ENCODE peak calls at places on chromosomes 4 and X, in four cellular contexts. Y is AG04450, Z is Panc1, C is IMR-90. G is an unnamed sample.

GRCh38 chrX:9148626-9149385 is 114.9 kb upstream of the FAM9B start:
- DNase-seq in C (peak), Y (no peak), Z (no peak), G (peak)

GRCh38 chrX:110341189-110342035 is 17.2 kb upstream of the RTL9 start:
- DNase-seq in Z (no peak), C (peak), Y (peak), G (peak)

GRCh38 chrX:134388161-134389109 is 71.5 kb upstream of the HPRT1 start:
- DNase-seq in C (no peak), Z (no peak), Y (no peak), G (no peak)

GRCh38 chr4:82629238-82630000 is 67.6 kb upstream of the TMEM150C start:
- DNase-seq in C (peak), Y (no peak), Z (no peak), G (peak)

GRCh38 chrX:40039887-40040286 is 57.9 kb downstream of the BCOR start:
- DNase-seq in Y (no peak), Z (no peak), C (no peak), G (no peak)

GRCh38 chrX:16239211-16239610 is 71.9 kb downstream of the MAGEB17 start:
- DNase-seq in C (peak), Z (no peak), Y (peak), G (peak)

GRCh38 chr4:122997463-122998101 is 75.2 kb upstream of the NUDT6 start:
- DNase-seq in Y (no peak), Z (no peak), C (no peak), G (no peak)

GRCh38 chr4:156606444-156607197 is 365.0 kb downstream of the PDGFC start:
- DNase-seq in Z (no peak), Y (no peak), C (peak), G (no peak)

GRCh38 chrX:11304829-11305228 is 11.6 kb downstream of the AMELX start:
- DNase-seq in Z (no peak), C (no peak), Y (no peak), G (no peak)

GRCh38 chrX:155966876-155967275 is 30.6 kb upstream of the IL9R start:
- DNase-seq in Y (no peak), C (no peak), Z (no peak), G (peak)
- TF ChIP-seq CTCF in Y (peak), C (peak), Z (peak), G (peak)

DNA sequence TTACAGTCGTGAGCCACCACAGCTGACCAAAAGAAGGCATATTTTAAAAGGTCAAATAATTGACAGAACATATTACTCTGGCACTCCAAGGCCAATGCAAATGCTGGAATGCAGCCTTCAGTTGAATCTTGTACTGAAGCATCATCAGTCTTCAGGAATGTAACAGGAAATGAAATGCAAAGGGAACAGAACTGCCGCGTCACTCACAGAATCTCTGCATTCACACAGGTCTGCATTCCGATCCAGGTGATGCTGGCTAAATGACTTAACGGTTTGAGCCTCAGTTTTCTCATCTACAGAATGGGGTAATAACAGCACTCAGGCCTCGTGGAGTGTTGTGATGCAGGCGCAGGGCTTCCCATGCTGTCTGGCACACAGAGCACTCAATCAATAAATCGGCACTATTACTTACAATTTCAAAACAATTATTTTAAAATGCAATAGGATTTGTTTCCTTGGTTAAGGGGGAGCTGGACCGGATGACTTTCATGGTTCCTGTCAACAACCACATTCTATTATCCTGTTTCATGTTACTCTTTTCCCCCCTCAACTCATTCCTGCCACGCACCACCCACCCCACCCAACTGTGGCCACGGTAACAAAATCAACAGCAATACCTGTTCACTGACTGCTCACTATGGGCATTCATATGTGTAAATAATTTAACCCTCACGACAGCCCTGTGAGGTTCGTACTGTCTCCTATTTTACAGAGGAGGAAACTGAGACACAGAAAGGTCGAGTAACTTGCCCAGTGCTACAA is 32.5 kb downstream of the IGFBP7 start:
- DNase-seq in Z (no peak), C (peak), Y (no peak), G (peak)
- H3K27ac ChIP-seq in Z (no peak), C (no peak), Y (peak), G (peak)

GRCh38 chr4:172869621-172870268 is 298.9 kb upstream of the GALNT7 start:
- DNase-seq in Z (no peak), C (no peak), Y (no peak), G (no peak)

GRCh38 chr4:172866421-172866820 is 302.2 kb upstream of the GALNT7 start:
- DNase-seq in C (no peak), Y (no peak), Z (no peak), G (no peak)

GRCh38 chr4:172868271-172868670 is 300.3 kb upstream of the GALNT7 start:
- DNase-seq in C (no peak), Y (no peak), Z (no peak), G (no peak)

GRCh38 chr4:172865531-172866127 is 303.0 kb upstream of the GALNT7 start:
- DNase-seq in Y (no peak), Z (no peak), C (no peak), G (no peak)

GRCh38 chr4:172871381-172871780 is 297.2 kb upstream of the GALNT7 start:
- DNase-seq in Y (no peak), Z (no peak), C (no peak), G (no peak)
- TF ChIP-seq CTCF in Y (no peak), Z (no peak), C (no peak), G (no peak)

GRCh38 chrX:74420194-74421035 is 878 bp upstream of the SLC16A2 start:
- DNase-seq in C (peak), Y (peak), Z (no peak), G (peak)

GRCh38 chrX:74419861-74420193 is 1.5 kb upstream of the SLC16A2 start:
- DNase-seq in Z (no peak), Y (no peak), C (no peak), G (peak)

GRCh38 chrX:74422029-74422352 is 698 bp downstream of the SLC16A2 start:
- DNase-seq in Y (no peak), C (no peak), Z (no peak), G (no peak)

GRCh38 chrX:74422576-74423288 is 1.4 kb downstream of the SLC16A2 start:
- DNase-seq in Z (no peak), C (peak), Y (peak), G (peak)

GRCh38 chrX:74421181-74422028 is at the start of gene SLC16A2:
- DNase-seq in C (peak), Y (peak), Z (no peak), G (peak)
- H3K27ac ChIP-seq in C (peak), Y (peak), Z (peak), G (peak)

GRCh38 chr4:10063544-10064300 is 42.4 kb upstream of the SLC2A9 start:
- DNase-seq in C (peak), Y (peak), Z (no peak), G (peak)
- TF ChIP-seq CTCF in C (peak), Y (peak), Z (peak), G (peak)

GRCh38 chr4:133149932-133150642 is 993 bp downstream of the PCDH10 start:
- DNase-seq in Z (no peak), C (no peak), Y (no peak), G (no peak)
- H3K27ac ChIP-seq in Z (no peak), C (no peak), Y (no peak), G (no peak)

GRCh38 chrX:29231800-29232199 is 644.6 kb downstream of the IL1RAPL1 start:
- DNase-seq in C (peak), Y (no peak), Z (no peak), G (no peak)
- TF ChIP-seq CTCF in C (peak), Y (peak), Z (peak), G (no peak)

G was measured in RWPE1.